ENCODE peak calls at places on chromosome 3, in six cellular contexts. D is fibroblast of lung, Z is choroid plexus epithelial cell, P is AG10803, H is NCI-H2029 treated with DMSO at 0.1 percent for 48 hours, I is RPMI8226. F is an unnamed sample.

GRCh38 chr3:14514323-14514720 is 25.8 kb downstream of the GRIP2 start:
- DNase-seq in D (no peak), Z (no peak), P (no peak), H (no peak), I (no peak), F (no peak)

GRCh38 chr3:42739401-42740158 is 33.5 kb downstream of the CCDC13 start:
- DNase-seq in D (no peak), Z (peak), P (no peak), H (peak), I (peak), F (no peak)

GRCh38 chr3:12393894-12394293 is 90.4 kb upstream of the TSEN2 start:
- DNase-seq in D (peak), Z (peak), P (peak), H (no peak), I (no peak), F (peak)

GRCh38 chr3:30684361-30684760 is 78.0 kb downstream of the TGFBR2 start:
- DNase-seq in D (no peak), Z (no peak), P (no peak), H (no peak), I (no peak), F (no peak)

GRCh38 chr3:4467522-4467867 is 426 bp upstream of the SUMF1 start:
- DNase-seq in D (no peak), Z (no peak), P (no peak), H (no peak), I (no peak), F (no peak)

GRCh38 chr3:10260211-10260701 is 12.0 kb downstream of the TATDN2 start:
- DNase-seq in D (no peak), Z (no peak), P (no peak), H (no peak), I (no peak), F (no peak)

GRCh38 chr3:160399347-160400047 is at the start of gene SMC4:
- DNase-seq in D (peak), Z (peak), P (peak), H (peak), I (peak), F (peak)

GRCh38 chr3:105137911-105138310 is 228.8 kb upstream of the ALCAM start:
- DNase-seq in D (peak), Z (peak), P (peak), H (no peak), I (no peak), F (no peak)

GRCh38 chr3:51622868-51623267 is 48.2 kb upstream of the TEX264 start:
- DNase-seq in D (peak), Z (peak), P (peak), H (no peak), I (peak), F (no peak)

GRCh38 chr3:189841474-189842205 is 210.5 kb downstream of the TP63 start:
- DNase-seq in D (peak), Z (peak), P (peak), H (no peak), I (no peak), F (peak)

GRCh38 chr3:171459130-171459941 is 869 bp downstream of the TNIK start:
- DNase-seq in D (peak), Z (peak), P (peak), H (peak), I (peak), F (no peak)

GRCh38 chr3:66224220-66224619 is 3.4 kb downstream of the SLC25A26 start:
- DNase-seq in D (no peak), Z (peak), P (no peak), H (no peak), I (no peak), F (no peak)

GRCh38 chr3:57582470-57583168 is 14.5 kb downstream of the ARF4 start:
- DNase-seq in D (no peak), Z (peak), P (no peak), H (no peak), I (peak), F (no peak)

GRCh38 chr3:12948891-12949711 is 107.7 kb upstream of the RPL32 start:
- DNase-seq in D (peak), Z (no peak), P (peak), H (no peak), I (peak), F (peak)

GRCh38 chr3:126342991-126343661 is 14.1 kb downstream of the KLF15 start:
- DNase-seq in D (no peak), Z (peak), P (peak), H (no peak), I (peak), F (no peak)

GRCh38 chr3:155110021-155110420 is 29.9 kb downstream of the MME start:
- DNase-seq in D (no peak), Z (no peak), P (no peak), H (no peak), I (no peak), F (no peak)

GRCh38 chr3:141447391-141447790 is 39.4 kb upstream of the RASA2 start:
- DNase-seq in D (no peak), Z (no peak), P (no peak), H (no peak), I (no peak), F (no peak)

GRCh38 chr3:119630562-119631329 is 29.6 kb downstream of the POPDC2 start:
- DNase-seq in D (peak), Z (peak), P (peak), H (no peak), I (no peak), F (peak)

GRCh38 chr3:56970401-56971002 is 90.0 kb upstream of the SPATA12 start:
- DNase-seq in D (peak), Z (no peak), P (no peak), H (no peak), I (no peak), F (no peak)

GRCh38 chr3:171842864-171843511 is at the start of gene TMEM212:
- DNase-seq in D (peak), Z (peak), P (peak), H (no peak), I (no peak), F (no peak)

GRCh38 chr3:172040976-172041963 is 1.9 kb downstream of the FNDC3B start:
- DNase-seq in D (peak), Z (peak), P (peak), H (no peak), I (peak), F (peak)

GRCh38 chr3:32432711-32433530 is 41.3 kb downstream of the CMTM7 start:
- DNase-seq in D (no peak), Z (peak), P (peak), H (no peak), I (no peak), F (no peak)

GRCh38 chr3:142087676-142088075 is 61.7 kb downstream of the TFDP2 start:
- DNase-seq in D (peak), Z (peak), P (peak), H (no peak), I (no peak), F (peak)

GRCh38 chr3:115999001-115999400 is 375.7 kb downstream of the GAP43 start:
- DNase-seq in D (no peak), Z (no peak), P (no peak), H (no peak), I (no peak), F (no peak)

GRCh38 chr3:188658606-188659005 is 504.6 kb downstream of the LPP start:
- DNase-seq in D (no peak), Z (no peak), P (no peak), H (no peak), I (no peak), F (no peak)

GRCh38 chr3:30768703-30769550 is 125.5 kb downstream of the GADL1 start:
- DNase-seq in D (peak), Z (peak), P (peak), H (peak), I (peak), F (peak)

GRCh38 chr3:46947981-46948791 is 28.4 kb downstream of the CCDC12 start:
- DNase-seq in D (peak), Z (peak), P (no peak), H (peak), I (no peak), F (no peak)

GRCh38 chr3:63661242-63661641 is 8.8 kb downstream of the SNTN start:
- DNase-seq in D (no peak), Z (peak), P (no peak), H (no peak), I (no peak), F (no peak)

GRCh38 chr3:18946524-18946923 is 201.8 kb upstream of the KCNH8 start:
- DNase-seq in D (no peak), Z (no peak), P (no peak), H (no peak), I (peak), F (no peak)

GRCh38 chr3:57128863-57129602 is 36.1 kb downstream of the IL17RD start:
- DNase-seq in D (no peak), Z (no peak), P (peak), H (no peak), I (no peak), F (no peak)

GRCh38 chr3:128804017-128804816 is 75.2 kb upstream of the ACAD9 start:
- DNase-seq in D (peak), Z (peak), P (peak), H (peak), I (peak), F (no peak)

GRCh38 chr3:55756976-55757375 is 269.9 kb upstream of the WNT5A start:
- DNase-seq in D (no peak), Z (no peak), P (no peak), H (no peak), I (no peak), F (no peak)

GRCh38 chr3:12181806-12182205 is 23.1 kb upstream of the TIMP4 start:
- DNase-seq in D (no peak), Z (no peak), P (no peak), H (no peak), I (no peak), F (no peak)

GRCh38 chr3:117003501-117003900 is 293.9 kb downstream of the TUSC7 start:
- DNase-seq in D (no peak), Z (no peak), P (no peak), H (no peak), I (no peak), F (no peak)

GRCh38 chr3:168398371-168399030 is 302.8 kb upstream of the GOLIM4 start:
- DNase-seq in D (peak), Z (peak), P (peak), H (no peak), I (no peak), F (no peak)

GRCh38 chr3:182136008-182136910 is 424.5 kb downstream of the SOX2 start:
- DNase-seq in D (no peak), Z (no peak), P (no peak), H (peak), I (no peak), F (no peak)

GRCh38 chr3:101643861-101644613 is 32.9 kb downstream of the ZBTB11 start:
- DNase-seq in D (peak), Z (peak), P (peak), H (no peak), I (no peak), F (peak)

GRCh38 chr3:106438916-106439315 is 570.1 kb upstream of the CBLB start:
- DNase-seq in D (no peak), Z (no peak), P (no peak), H (no peak), I (no peak), F (no peak)

GRCh38 chr3:139448104-139448503 is 28.2 kb downstream of the RBP2 start:
- DNase-seq in D (peak), Z (no peak), P (no peak), H (no peak), I (no peak), F (no peak)

GRCh38 chr3:189842681-189843602 is 211.8 kb downstream of the TP63 start:
- DNase-seq in D (no peak), Z (no peak), P (no peak), H (no peak), I (no peak), F (no peak)

F was measured in HFFc6.